ENCODE peak calls at places on chromosomes 16 and 17, in ten cellular contexts. M is mesothelial cell of epicardium; N is EL; V is HL-60; L is GM12891; W is anterior cingulate cortex; I is stomach; Y is NCI-H2029; U is stimulated activated CD4-positive, alpha-beta T cell treated with anti-CD3 and anti-CD28 coated beads, Interleukin-15, amount 100 ng/mL, for 1 hour; D is adipocyte. B is an unnamed sample.

GRCh38 chr17:67491009-67491677 is 114.1 kb downstream of the PITPNC1 start:
- DNase-seq in M (no peak), N (peak), V (peak), L (no peak), W (peak), I (peak), Y (peak), U (no peak), D (peak), B (no peak)

GRCh38 chr17:63474174-63474913 is 2.5 kb upstream of the ACE start:
- DNase-seq in M (no peak), N (no peak), V (no peak), L (no peak), W (no peak), I (peak), Y (peak), U (no peak), D (no peak), B (no peak)

GRCh38 chr17:82492647-82493516 is 26.6 kb upstream of the FOXK2 start:
- DNase-seq in M (no peak), N (peak), V (no peak), L (no peak), W (no peak), I (no peak), Y (no peak), U (no peak), D (peak), B (no peak)

GRCh38 chr17:74020522-74020921 is 183.0 kb upstream of the RPL38 start:
- DNase-seq in M (no peak), N (no peak), V (no peak), L (no peak), W (no peak), I (no peak), Y (no peak), U (no peak), D (no peak), B (no peak)

GRCh38 chr17:39339272-39339671 is 62.2 kb downstream of the FBXL20 start:
- DNase-seq in M (no peak), N (no peak), V (no peak), L (no peak), W (no peak), I (no peak), Y (no peak), U (no peak), D (no peak), B (no peak)

GRCh38 chr17:22411185-22411784 is 719.0 kb downstream of the KCNJ18 start:
- DNase-seq in M (no peak), N (no peak), V (no peak), L (no peak), W (no peak), I (no peak), Y (no peak), U (no peak), D (no peak), B (no peak)

GRCh38 chr16:88719267-88719932 is 13.1 kb downstream of the CTU2 start:
- DNase-seq in M (no peak), N (no peak), V (no peak), L (no peak), W (peak), I (no peak), Y (no peak), U (no peak), D (no peak), B (no peak)

GRCh38 chr17:63189082-63189481 is 223.0 kb downstream of the TANC2 start:
- DNase-seq in M (no peak), N (peak), V (no peak), L (no peak), W (no peak), I (no peak), Y (no peak), U (no peak), D (peak), B (no peak)

GRCh38 chr17:50105811-50106210 is 10.7 kb downstream of the PDK2 start:
- DNase-seq in M (no peak), N (no peak), V (no peak), L (no peak), W (no peak), I (no peak), Y (no peak), U (no peak), D (no peak), B (no peak)

GRCh38 chr17:59454633-59455105 is 110.7 kb upstream of the DHX40 start:
- DNase-seq in M (no peak), N (no peak), V (no peak), L (no peak), W (no peak), I (no peak), Y (no peak), U (no peak), D (no peak), B (no peak)

GRCh38 chr17:7405413-7405881 is 1.6 kb upstream of the TMEM256 start:
- DNase-seq in M (no peak), N (peak), V (no peak), L (no peak), W (no peak), I (no peak), Y (no peak), U (no peak), D (peak), B (no peak)

GRCh38 chr17:68302066-68302564 is 10.8 kb downstream of the ARSG start:
- DNase-seq in M (no peak), N (no peak), V (no peak), L (no peak), W (no peak), I (no peak), Y (peak), U (no peak), D (no peak), B (no peak)

GRCh38 chr17:63961355-63962207 is 11.1 kb downstream of the SCN4A start:
- DNase-seq in M (peak), N (peak), V (no peak), L (no peak), W (no peak), I (peak), Y (peak), U (no peak), D (peak), B (peak)

GRCh38 chr16:77416939-77417480 is 17.8 kb downstream of the ADAMTS18 start:
- DNase-seq in M (no peak), N (no peak), V (no peak), L (no peak), W (no peak), I (no peak), Y (no peak), U (no peak), D (no peak), B (no peak)

GRCh38 chr16:84648595-84649510 is 542 bp downstream of the KLHL36 start:
- DNase-seq in M (no peak), N (no peak), V (no peak), L (peak), W (no peak), I (peak), Y (no peak), U (peak), D (peak), B (peak)

GRCh38 chr17:79306688-79307323 is 232.2 kb downstream of the ENGASE start:
- DNase-seq in M (no peak), N (no peak), V (no peak), L (no peak), W (no peak), I (peak), Y (peak), U (no peak), D (no peak), B (no peak)

GRCh38 chr16:85046957-85047866 is 19.6 kb downstream of the KIAA0513 start:
- DNase-seq in M (no peak), N (no peak), V (no peak), L (no peak), W (no peak), I (peak), Y (no peak), U (no peak), D (no peak), B (no peak)

GRCh38 chr17:12492450-12492849 is 173.2 kb upstream of the MYOCD start:
- DNase-seq in M (no peak), N (no peak), V (no peak), L (no peak), W (no peak), I (no peak), Y (no peak), U (no peak), D (peak), B (no peak)

GRCh38 chr17:49980703-49981197 is 11.8 kb downstream of the DLX4 start:
- DNase-seq in M (no peak), N (no peak), V (no peak), L (no peak), W (no peak), I (no peak), Y (no peak), U (no peak), D (no peak), B (no peak)

GRCh38 chr16:11201498-11202259 is 54.3 kb downstream of the SOCS1 start:
- DNase-seq in M (no peak), N (peak), V (peak), L (no peak), W (no peak), I (peak), Y (no peak), U (no peak), D (peak), B (no peak)

GRCh38 chr17:79233916-79234551 is 159.4 kb downstream of the ENGASE start:
- DNase-seq in M (no peak), N (no peak), V (no peak), L (no peak), W (no peak), I (no peak), Y (no peak), U (no peak), D (no peak), B (no peak)

GRCh38 chr16:75319513-75320401 is 68.3 kb upstream of the BCAR1 start:
- DNase-seq in M (no peak), N (peak), V (no peak), L (no peak), W (no peak), I (no peak), Y (no peak), U (no peak), D (peak), B (no peak)

GRCh38 chr17:2363318-2363717 is 26.0 kb downstream of the SGSM2 start:
- DNase-seq in M (no peak), N (no peak), V (no peak), L (no peak), W (no peak), I (no peak), Y (no peak), U (no peak), D (no peak), B (no peak)

GRCh38 chr16:72739577-72739976 is 308.4 kb downstream of the ZFHX3 start:
- DNase-seq in M (no peak), N (peak), V (no peak), L (no peak), W (no peak), I (no peak), Y (no peak), U (no peak), D (peak), B (no peak)

GRCh38 chr17:2030779-2031163 is 818 bp downstream of the DPH1 start:
- DNase-seq in M (no peak), N (no peak), V (no peak), L (no peak), W (peak), I (no peak), Y (no peak), U (no peak), D (no peak), B (no peak)

GRCh38 chr17:60598001-60598736 is 1.8 kb upstream of the PPM1D start:
- DNase-seq in M (no peak), N (no peak), V (peak), L (no peak), W (no peak), I (no peak), Y (no peak), U (no peak), D (no peak), B (no peak)

GRCh38 chr16:87570938-87571867 is 31.1 kb upstream of the JPH3 start:
- DNase-seq in M (no peak), N (peak), V (no peak), L (no peak), W (no peak), I (peak), Y (no peak), U (no peak), D (peak), B (no peak)

GRCh38 chr17:19986941-19987714 is 9.5 kb upstream of the AKAP10 start:
- DNase-seq in M (no peak), N (no peak), V (no peak), L (no peak), W (no peak), I (no peak), Y (no peak), U (no peak), D (no peak), B (no peak)

GRCh38 chr17:17325228-17325627 is 22.1 kb downstream of the NT5M start:
- DNase-seq in M (no peak), N (no peak), V (no peak), L (no peak), W (no peak), I (no peak), Y (no peak), U (no peak), D (no peak), B (no peak)

GRCh38 chr16:4140652-4141051 is 24.4 kb upstream of the ADCY9 start:
- DNase-seq in M (no peak), N (peak), V (no peak), L (no peak), W (no peak), I (no peak), Y (no peak), U (no peak), D (peak), B (no peak)

GRCh38 chr16:89490386-89491237 is at the start of gene ANKRD11:
- DNase-seq in M (peak), N (peak), V (peak), L (peak), W (peak), I (peak), Y (peak), U (peak), D (peak), B (peak)

GRCh38 chr16:23948949-23949392 is 113.2 kb downstream of the PRKCB start:
- DNase-seq in M (no peak), N (no peak), V (no peak), L (no peak), W (no peak), I (peak), Y (peak), U (no peak), D (no peak), B (no peak)

GRCh38 chr17:8846768-8847211 is 20.7 kb downstream of the PIK3R6 start:
- DNase-seq in M (no peak), N (peak), V (peak), L (no peak), W (no peak), I (no peak), Y (no peak), U (no peak), D (peak), B (peak)

GRCh38 chr17:4750606-4751005 is 10.9 kb upstream of the CXCL16 start:
- DNase-seq in M (no peak), N (no peak), V (no peak), L (no peak), W (no peak), I (no peak), Y (no peak), U (no peak), D (no peak), B (no peak)

GRCh38 chr17:22251493-22251892 is 559.2 kb downstream of the KCNJ18 start:
- DNase-seq in M (no peak), N (no peak), V (no peak), L (no peak), W (no peak), I (no peak), Y (no peak), U (no peak), D (no peak), B (no peak)